ENCODE peak calls at places on chromosomes 12 and 14, in five cellular contexts. One of them, this sample, is unnamed.

GRCh38 chr12:12428961-12429657 is 72.2 kb downstream of the BORCS5 start:
- DNase-seq in CD4-positive, CD25-positive, alpha-beta regulatory T cell: no peak
- DNase-seq in testis: no peak
- DNase-seq in adrenal gland: no peak
- DNase-seq in uterus: no peak
- DNase-seq in this sample: no peak

GRCh38 chr12:114697741-114698565 is 14.0 kb upstream of the TBX3 start:
- DNase-seq in CD4-positive, CD25-positive, alpha-beta regulatory T cell: no peak
- DNase-seq in testis: no peak
- DNase-seq in adrenal gland: no peak
- DNase-seq in uterus: no peak
- DNase-seq in this sample: peak; percentile 89

GRCh38 chr14:104138098-104138890 is at the start of gene KIF26A:
- DNase-seq in CD4-positive, CD25-positive, alpha-beta regulatory T cell: no peak
- DNase-seq in testis: peak; percentile 41
- DNase-seq in adrenal gland: peak; percentile 14
- DNase-seq in uterus: no peak
- DNase-seq in this sample: peak; percentile 90

GRCh38 chr12:76863005-76863670 is 15.7 kb downstream of the CSRP2 start:
- DNase-seq in CD4-positive, CD25-positive, alpha-beta regulatory T cell: no peak
- DNase-seq in testis: peak; percentile 35
- DNase-seq in adrenal gland: no peak
- DNase-seq in uterus: no peak
- DNase-seq in this sample: no peak

GRCh38 chr12:15563683-15564082 is 225.5 kb downstream of the EPS8 start:
- DNase-seq in CD4-positive, CD25-positive, alpha-beta regulatory T cell: peak; percentile 80
- DNase-seq in testis: no peak
- DNase-seq in adrenal gland: no peak
- DNase-seq in uterus: peak; percentile 43
- DNase-seq in this sample: no peak

GRCh38 chr14:53295985-53296582 is 143.0 kb upstream of the DDHD1 start:
- DNase-seq in CD4-positive, CD25-positive, alpha-beta regulatory T cell: peak; percentile 54
- DNase-seq in testis: no peak
- DNase-seq in adrenal gland: no peak
- DNase-seq in uterus: no peak
- DNase-seq in this sample: peak; percentile 57

GRCh38 chr14:81662570-81663161 is 129.0 kb upstream of the SEL1L start:
- DNase-seq in CD4-positive, CD25-positive, alpha-beta regulatory T cell: no peak
- DNase-seq in testis: no peak
- DNase-seq in adrenal gland: no peak
- DNase-seq in uterus: no peak
- DNase-seq in this sample: no peak

GRCh38 chr12:121038861-121039654 is at the start of gene OASL:
- DNase-seq in CD4-positive, CD25-positive, alpha-beta regulatory T cell: peak; percentile 67
- DNase-seq in testis: no peak
- DNase-seq in adrenal gland: peak; percentile 54
- DNase-seq in uterus: no peak
- DNase-seq in this sample: no peak

GRCh38 chr12:130761537-130762318 is 45.6 kb upstream of the RIMBP2 start:
- DNase-seq in CD4-positive, CD25-positive, alpha-beta regulatory T cell: peak; percentile 51
- DNase-seq in testis: peak; percentile 77
- DNase-seq in adrenal gland: peak; percentile 53
- DNase-seq in uterus: no peak
- DNase-seq in this sample: peak; percentile 81

GRCh38 chr12:112532106-112532505 is 113.4 kb downstream of the PTPN11 start:
- DNase-seq in CD4-positive, CD25-positive, alpha-beta regulatory T cell: no peak
- DNase-seq in testis: no peak
- DNase-seq in adrenal gland: no peak
- DNase-seq in uterus: no peak
- DNase-seq in this sample: no peak

GRCh38 chr12:114938487-114939210 is 254.7 kb upstream of the TBX3 start:
- DNase-seq in CD4-positive, CD25-positive, alpha-beta regulatory T cell: no peak
- DNase-seq in testis: peak; percentile 74
- DNase-seq in adrenal gland: no peak
- DNase-seq in uterus: no peak
- DNase-seq in this sample: peak; percentile 15

GRCh38 chr12:132055535-132056096 is 88.5 kb downstream of the DDX51 start:
- DNase-seq in CD4-positive, CD25-positive, alpha-beta regulatory T cell: no peak
- DNase-seq in testis: no peak
- DNase-seq in adrenal gland: no peak
- DNase-seq in uterus: no peak
- DNase-seq in this sample: no peak
- H3K4me1 ChIP-seq in CD4-positive, CD25-positive, alpha-beta regulatory T cell: no peaks in the 10 kb centered on the region
- H3K4me1 ChIP-seq in testis: no peaks in the 10 kb centered on the region
- H3K4me1 ChIP-seq in adrenal gland: no peaks in the 10 kb centered on the region
- H3K4me1 ChIP-seq in uterus: no peaks in the 10 kb centered on the region
- H3K4me1 ChIP-seq in this sample: no peaks in the 10 kb centered on the region

GRCh38 chr12:30447061-30447750 is 248.5 kb downstream of the IPO8 start:
- DNase-seq in CD4-positive, CD25-positive, alpha-beta regulatory T cell: no peak
- DNase-seq in testis: no peak
- DNase-seq in adrenal gland: no peak
- DNase-seq in uterus: no peak
- DNase-seq in this sample: no peak
- H3K4me1 ChIP-seq in CD4-positive, CD25-positive, alpha-beta regulatory T cell: no peaks in the 10 kb centered on the region
- H3K4me1 ChIP-seq in testis: no peaks in the 10 kb centered on the region
- H3K4me1 ChIP-seq in adrenal gland: no peaks in the 10 kb centered on the region
- H3K4me1 ChIP-seq in uterus: no peaks in the 10 kb centered on the region
- H3K4me1 ChIP-seq in this sample: no peaks in the 10 kb centered on the region

GRCh38 chr12:6333566-6333965 is 8.3 kb downstream of the TNFRSF1A start:
- DNase-seq in CD4-positive, CD25-positive, alpha-beta regulatory T cell: no peak
- DNase-seq in testis: no peak
- DNase-seq in adrenal gland: peak; percentile 14
- DNase-seq in uterus: no peak
- DNase-seq in this sample: no peak

GRCh38 chr12:6333029-6333428 is 8.8 kb downstream of the TNFRSF1A start:
- DNase-seq in CD4-positive, CD25-positive, alpha-beta regulatory T cell: peak; percentile 45
- DNase-seq in testis: no peak
- DNase-seq in adrenal gland: no peak
- DNase-seq in uterus: no peak
- DNase-seq in this sample: no peak

GRCh38 chr12:6334940-6335450 is 6.9 kb downstream of the TNFRSF1A start:
- DNase-seq in CD4-positive, CD25-positive, alpha-beta regulatory T cell: no peak
- DNase-seq in testis: peak; percentile 41
- DNase-seq in adrenal gland: no peak
- DNase-seq in uterus: peak; percentile 52
- DNase-seq in this sample: no peak

GRCh38 chr12:6335451-6336078 is 6.3 kb downstream of the TNFRSF1A start:
- DNase-seq in CD4-positive, CD25-positive, alpha-beta regulatory T cell: peak; percentile 93
- DNase-seq in testis: peak; percentile 82
- DNase-seq in adrenal gland: peak; percentile 94
- DNase-seq in uterus: peak; percentile 76
- DNase-seq in this sample: peak; percentile 58

DNA sequence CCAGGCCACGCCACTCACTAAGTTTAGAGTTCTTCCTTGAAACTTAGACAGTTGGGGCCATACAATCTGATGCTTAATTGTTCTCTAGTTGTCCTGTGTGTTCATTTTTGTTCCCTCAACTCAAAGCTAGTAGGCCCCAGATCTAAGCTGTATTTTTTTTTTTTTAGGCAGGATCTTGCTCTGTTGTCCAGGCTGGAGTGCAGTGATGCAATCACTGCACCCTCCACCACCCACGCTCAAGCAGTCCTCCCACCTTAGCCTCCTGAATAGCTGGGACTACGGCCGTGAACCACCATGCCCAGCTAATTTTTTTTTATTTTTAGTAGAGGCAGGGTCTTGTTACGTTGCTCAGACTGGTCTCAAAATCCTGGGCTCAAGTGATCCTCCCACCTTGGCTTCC is 7.5 kb downstream of the TNFRSF1A start:
- DNase-seq in CD4-positive, CD25-positive, alpha-beta regulatory T cell: no peak
- DNase-seq in testis: no peak
- DNase-seq in adrenal gland: no peak
- DNase-seq in uterus: no peak
- DNase-seq in this sample: no peak
- H3K4me1 ChIP-seq in CD4-positive, CD25-positive, alpha-beta regulatory T cell: peaks cover 56% of the 10 kb centered on the region
- H3K4me1 ChIP-seq in testis: peaks cover 55% of the 10 kb centered on the region
- H3K4me1 ChIP-seq in adrenal gland: peaks cover 44% of the 10 kb centered on the region
- H3K4me1 ChIP-seq in uterus: peaks cover 31% of the 10 kb centered on the region
- H3K4me1 ChIP-seq in this sample: peaks cover 45% of the 10 kb centered on the region

GRCh38 chr14:26380616-26381015 is 217.2 kb downstream of the NOVA1 start:
- DNase-seq in CD4-positive, CD25-positive, alpha-beta regulatory T cell: no peak
- DNase-seq in testis: no peak
- DNase-seq in adrenal gland: no peak
- DNase-seq in uterus: no peak
- DNase-seq in this sample: no peak
- H3K4me1 ChIP-seq in CD4-positive, CD25-positive, alpha-beta regulatory T cell: no peaks in the 10 kb centered on the region
- H3K4me1 ChIP-seq in testis: no peaks in the 10 kb centered on the region
- H3K4me1 ChIP-seq in adrenal gland: no peaks in the 10 kb centered on the region
- H3K4me1 ChIP-seq in uterus: no peaks in the 10 kb centered on the region
- H3K4me1 ChIP-seq in this sample: no peaks in the 10 kb centered on the region

GRCh38 chr12:79413796-79414195 is 277.0 kb downstream of the PAWR start:
- DNase-seq in CD4-positive, CD25-positive, alpha-beta regulatory T cell: no peak
- DNase-seq in testis: no peak
- DNase-seq in adrenal gland: no peak
- DNase-seq in uterus: no peak
- DNase-seq in this sample: no peak
- H3K4me1 ChIP-seq in CD4-positive, CD25-positive, alpha-beta regulatory T cell: no peaks in the 10 kb centered on the region
- H3K4me1 ChIP-seq in testis: no peaks in the 10 kb centered on the region
- H3K4me1 ChIP-seq in adrenal gland: no peaks in the 10 kb centered on the region
- H3K4me1 ChIP-seq in uterus: no peaks in the 10 kb centered on the region
- H3K4me1 ChIP-seq in this sample: peaks cover 6% of the 10 kb centered on the region

GRCh38 chr12:52045794-52046199 is 5.4 kb upstream of the NR4A1 start:
- DNase-seq in CD4-positive, CD25-positive, alpha-beta regulatory T cell: no peak
- DNase-seq in testis: no peak
- DNase-seq in adrenal gland: no peak
- DNase-seq in uterus: no peak
- DNase-seq in this sample: no peak

GRCh38 chr12:52049286-52049685 is 2.0 kb upstream of the NR4A1 start:
- DNase-seq in CD4-positive, CD25-positive, alpha-beta regulatory T cell: no peak
- DNase-seq in testis: no peak
- DNase-seq in adrenal gland: no peak
- DNase-seq in uterus: no peak
- DNase-seq in this sample: no peak

GRCh38 chr12:52049688-52050087 is 1.6 kb upstream of the NR4A1 start:
- DNase-seq in CD4-positive, CD25-positive, alpha-beta regulatory T cell: no peak
- DNase-seq in testis: no peak
- DNase-seq in adrenal gland: no peak
- DNase-seq in uterus: no peak
- DNase-seq in this sample: no peak

GRCh38 chr12:52044284-52044983 is 6.8 kb upstream of the NR4A1 start:
- DNase-seq in CD4-positive, CD25-positive, alpha-beta regulatory T cell: no peak
- DNase-seq in testis: peak; percentile 92
- DNase-seq in adrenal gland: peak; percentile 90
- DNase-seq in uterus: peak; percentile 93
- DNase-seq in this sample: no peak

DNA sequence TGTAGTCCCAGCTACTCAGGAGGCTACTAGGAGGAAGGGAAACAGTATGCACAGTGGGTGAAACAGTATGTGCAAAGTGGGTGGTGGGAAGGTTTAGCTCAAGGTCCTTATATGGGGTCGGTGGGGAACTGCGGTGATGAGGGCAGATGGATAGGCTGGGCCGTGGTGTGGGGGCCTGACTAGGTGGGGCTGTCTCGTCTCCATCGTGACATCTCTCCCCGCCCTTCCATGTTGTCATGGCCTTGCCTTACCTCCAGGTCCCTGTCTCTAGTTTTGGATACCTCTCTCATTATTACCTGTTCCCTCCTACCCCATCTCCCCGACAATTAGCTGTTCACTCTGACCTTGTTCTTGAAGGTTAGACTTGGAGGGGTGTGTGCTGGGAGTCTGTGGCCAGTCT is 4.4 kb upstream of the NR4A1 start:
- DNase-seq in CD4-positive, CD25-positive, alpha-beta regulatory T cell: no peak
- DNase-seq in testis: no peak
- DNase-seq in adrenal gland: no peak
- DNase-seq in uterus: no peak
- DNase-seq in this sample: no peak
- H3K4me1 ChIP-seq in CD4-positive, CD25-positive, alpha-beta regulatory T cell: peaks cover 31% of the 10 kb centered on the region
- H3K4me1 ChIP-seq in testis: peaks cover 62% of the 10 kb centered on the region
- H3K4me1 ChIP-seq in adrenal gland: peaks cover 33% of the 10 kb centered on the region
- H3K4me1 ChIP-seq in uterus: peaks cover 20% of the 10 kb centered on the region
- H3K4me1 ChIP-seq in this sample: peaks cover 8% of the 10 kb centered on the region

DNA sequence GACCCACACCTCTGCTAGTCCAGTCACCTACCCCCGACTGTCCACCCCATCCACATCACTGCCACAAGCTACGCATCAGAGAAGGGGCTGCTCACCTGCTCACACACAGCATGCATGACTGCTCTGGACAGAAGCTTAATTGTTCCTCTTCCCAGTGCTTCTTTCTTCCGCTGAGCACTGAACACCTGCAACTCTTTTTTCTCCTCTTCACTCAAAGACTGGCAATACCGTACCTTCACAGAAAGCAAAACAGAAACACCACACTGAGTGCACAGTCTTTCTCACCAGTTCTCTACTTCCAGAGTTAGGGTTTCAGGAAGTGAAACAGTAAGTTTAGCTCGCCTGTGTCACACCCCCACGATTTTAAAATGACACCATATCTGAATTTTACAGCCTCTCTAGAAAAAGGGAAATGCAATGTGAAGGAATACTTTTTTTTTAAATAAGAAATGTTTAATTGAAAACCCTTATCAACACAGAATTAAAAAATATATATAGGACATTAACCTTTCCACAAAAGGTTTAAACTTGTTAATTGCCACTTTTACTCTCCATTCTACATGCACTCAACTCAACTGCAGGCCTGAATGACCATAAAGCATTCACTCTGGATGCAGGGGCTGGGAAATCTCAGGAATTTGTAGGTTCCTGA is 120.1 kb downstream of the PRICKLE1 start:
- DNase-seq in CD4-positive, CD25-positive, alpha-beta regulatory T cell: peak; percentile 57
- DNase-seq in testis: no peak
- DNase-seq in adrenal gland: no peak
- DNase-seq in uterus: no peak
- DNase-seq in this sample: no peak
- H3K4me1 ChIP-seq in CD4-positive, CD25-positive, alpha-beta regulatory T cell: peaks cover 4% of the 10 kb centered on the region
- H3K4me1 ChIP-seq in testis: no peaks in the 10 kb centered on the region
- H3K4me1 ChIP-seq in adrenal gland: no peaks in the 10 kb centered on the region
- H3K4me1 ChIP-seq in uterus: no peaks in the 10 kb centered on the region
- H3K4me1 ChIP-seq in this sample: peaks cover 47% of the 10 kb centered on the region

DNA sequence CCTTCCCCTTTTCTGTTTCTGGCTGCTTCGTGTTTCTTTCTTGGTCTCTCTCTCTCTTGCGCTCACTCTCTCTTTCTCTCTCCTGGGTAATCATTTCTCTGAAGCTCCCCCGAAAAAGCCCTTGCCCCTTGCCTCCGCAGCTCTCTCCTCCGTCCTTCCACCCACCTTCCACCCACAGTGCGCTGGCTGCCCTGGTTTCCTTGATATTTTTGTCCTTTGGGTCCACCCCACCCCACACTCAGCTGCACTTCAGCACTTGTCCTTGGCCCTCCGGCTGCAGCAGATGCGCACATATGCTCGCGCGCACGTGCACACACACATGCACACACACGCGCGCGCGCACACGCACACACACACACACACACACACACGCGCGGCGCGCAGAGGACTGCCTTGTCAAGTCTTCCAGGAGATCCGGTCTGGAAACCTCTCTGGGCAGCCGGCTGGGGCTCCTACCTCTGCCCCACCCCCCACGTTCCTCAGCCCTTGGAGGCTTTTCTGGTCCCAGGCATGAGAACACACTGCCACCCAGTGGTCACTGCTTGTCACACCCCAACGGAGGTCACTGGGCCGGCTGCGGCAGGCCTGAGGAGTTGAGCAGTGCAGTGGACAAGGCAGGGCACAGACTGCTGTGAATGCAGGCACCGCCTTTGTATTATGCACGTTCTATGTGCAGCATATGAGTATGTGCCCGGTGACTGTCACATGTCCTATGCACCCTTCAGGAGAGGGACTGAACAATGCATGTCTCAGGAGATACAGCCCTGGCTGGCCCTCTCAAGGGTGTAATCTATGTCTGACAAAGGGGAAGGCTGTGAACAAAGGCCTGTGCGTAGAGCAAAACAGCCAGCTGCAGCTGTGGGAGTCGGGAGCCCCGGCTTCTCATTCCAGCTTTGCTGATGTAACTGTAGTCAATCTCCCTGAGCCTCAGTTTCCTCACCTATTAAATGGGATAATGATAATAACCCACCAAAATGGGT is 6.5 kb downstream of the LAG3 start:
- DNase-seq in CD4-positive, CD25-positive, alpha-beta regulatory T cell: peak; percentile 89
- DNase-seq in testis: peak; percentile 96
- DNase-seq in adrenal gland: peak; percentile 95
- DNase-seq in uterus: peak; percentile 97
- DNase-seq in this sample: peak; percentile 98
- H3K4me1 ChIP-seq in CD4-positive, CD25-positive, alpha-beta regulatory T cell: peaks cover 34% of the 10 kb centered on the region
- H3K4me1 ChIP-seq in testis: peaks cover 22% of the 10 kb centered on the region
- H3K4me1 ChIP-seq in adrenal gland: peaks cover 7% of the 10 kb centered on the region
- H3K4me1 ChIP-seq in uterus: no peaks in the 10 kb centered on the region
- H3K4me1 ChIP-seq in this sample: peaks cover 41% of the 10 kb centered on the region

This sample was measured in neural progenitor cell.